ENCODE peak calls at places on chromosomes 12 and 14, in seven cellular contexts. D is OCI-LY7, H is NB4, W is breast epithelium, B is fibroblast of pulmonary artery, C is left ventricle myocardium inferior, Y is mammary epithelial cell. K is an unnamed sample.

GRCh38 chr12:113043240-113043639 is 13.3 kb upstream of the DTX1 start:
- DNase-seq in D (no peak), H (no peak), W (no peak), B (no peak), C (no peak), Y (no peak), K (no peak)

GRCh38 chr12:132308311-132309161 is 20.9 kb downstream of the GALNT9 start:
- DNase-seq in D (no peak), H (no peak), W (no peak), B (no peak), C (no peak), Y (no peak), K (no peak)

GRCh38 chr12:75658826-75659823 is 147.7 kb upstream of the KRR1 start:
- DNase-seq in D (no peak), H (peak), W (no peak), B (peak), C (no peak), Y (peak), K (no peak)

GRCh38 chr12:26767865-26768264 is 65.1 kb downstream of the ITPR2 start:
- DNase-seq in D (no peak), H (peak), W (no peak), B (no peak), C (no peak), Y (no peak), K (no peak)

GRCh38 chr14:34700622-34701130 is 13.7 kb downstream of the CFL2 start:
- DNase-seq in D (no peak), H (no peak), W (no peak), B (no peak), C (no peak), Y (no peak), K (no peak)

GRCh38 chr12:2053675-2054070 is 886 bp downstream of the CACNA1C start:
- DNase-seq in D (no peak), H (no peak), W (no peak), B (no peak), C (peak), Y (no peak), K (no peak)

GRCh38 chr14:95649230-95649629 is 37.0 kb upstream of the TCL1B start:
- DNase-seq in D (no peak), H (no peak), W (no peak), B (no peak), C (no peak), Y (no peak), K (no peak)

GRCh38 chr14:49945448-49946319 is 52.8 kb downstream of the ARF6 start:
- DNase-seq in D (no peak), H (no peak), W (no peak), B (no peak), C (no peak), Y (no peak), K (no peak)

GRCh38 chr12:74776378-74776777 is 238.7 kb downstream of the ATXN7L3B start:
- DNase-seq in D (no peak), H (no peak), W (no peak), B (no peak), C (no peak), Y (no peak), K (no peak)

GRCh38 chr12:14514154-14514842 is 53.4 kb downstream of the PLBD1 start:
- DNase-seq in D (peak), H (peak), W (no peak), B (peak), C (no peak), Y (peak), K (peak)

GRCh38 chr12:131675126-131676080 is 35.5 kb upstream of the SFSWAP start:
- DNase-seq in D (no peak), H (no peak), W (no peak), B (no peak), C (no peak), Y (no peak), K (no peak)

GRCh38 chr12:67705394-67706370 is 57.1 kb downstream of the DYRK2 start:
- DNase-seq in D (no peak), H (no peak), W (no peak), B (peak), C (no peak), Y (peak), K (no peak)

GRCh38 chr14:57519051-57519450 is 25.4 kb upstream of the CCDC198 start:
- DNase-seq in D (no peak), H (no peak), W (no peak), B (no peak), C (no peak), Y (no peak), K (no peak)

GRCh38 chr14:35341454-35342159 is 49.4 kb downstream of the PSMA6 start:
- DNase-seq in D (no peak), H (peak), W (peak), B (peak), C (peak), Y (peak), K (no peak)

GRCh38 chr12:48000878-48001321 is 3.4 kb downstream of the COL2A1 start:
- DNase-seq in D (no peak), H (peak), W (peak), B (peak), C (no peak), Y (peak), K (no peak)

GRCh38 chr12:73984552-73984951 is 553.1 kb upstream of the ATXN7L3B start:
- DNase-seq in D (no peak), H (no peak), W (no peak), B (no peak), C (no peak), Y (no peak), K (no peak)

GRCh38 chr14:73263606-73264005 is 26.3 kb downstream of the PAPLN start:
- DNase-seq in D (no peak), H (no peak), W (no peak), B (no peak), C (no peak), Y (no peak), K (no peak)

GRCh38 chr12:131795688-131796410 is 32.3 kb upstream of the MMP17 start:
- DNase-seq in D (no peak), H (no peak), W (no peak), B (no peak), C (no peak), Y (peak), K (no peak)

GRCh38 chr12:77578471-77579262 is 252.0 kb upstream of the NAV3 start:
- DNase-seq in D (no peak), H (no peak), W (no peak), B (no peak), C (no peak), Y (no peak), K (no peak)

GRCh38 chr12:57754411-57755193 is at the start of gene MARCHF9:
- DNase-seq in D (peak), H (peak), W (no peak), B (no peak), C (peak), Y (peak), K (peak)

GRCh38 chr14:58294201-58294600 is 4.2 kb upstream of the ARID4A start:
- DNase-seq in D (no peak), H (no peak), W (no peak), B (no peak), C (no peak), Y (no peak), K (no peak)

GRCh38 chr12:109563291-109564284 is 9.7 kb downstream of the MMAB start:
- DNase-seq in D (no peak), H (no peak), W (no peak), B (no peak), C (peak), Y (no peak), K (no peak)

GRCh38 chr12:62738105-62738504 is 196.8 kb downstream of the PPM1H start:
- DNase-seq in D (no peak), H (no peak), W (no peak), B (no peak), C (no peak), Y (peak), K (no peak)

GRCh38 chr12:53071591-53072551 is 7.3 kb downstream of the SPRYD3 start:
- DNase-seq in D (no peak), H (no peak), W (peak), B (peak), C (peak), Y (no peak), K (no peak)

GRCh38 chr12:82461393-82461792 is 103.1 kb downstream of the METTL25 start:
- DNase-seq in D (no peak), H (no peak), W (no peak), B (peak), C (no peak), Y (no peak), K (no peak)

GRCh38 chr14:26394114-26394855 is 203.5 kb downstream of the NOVA1 start:
- DNase-seq in D (no peak), H (no peak), W (no peak), B (peak), C (no peak), Y (no peak), K (no peak)

GRCh38 chr14:64061115-64061514 is 208.3 kb downstream of the SYNE2 start:
- DNase-seq in D (no peak), H (no peak), W (no peak), B (no peak), C (no peak), Y (no peak), K (no peak)

GRCh38 chr12:91404362-91404899 is 221.8 kb upstream of the DCN start:
- DNase-seq in D (no peak), H (no peak), W (no peak), B (no peak), C (no peak), Y (peak), K (no peak)

GRCh38 chr12:105561981-105562726 is 231.7 kb downstream of the C12orf75 start:
- DNase-seq in D (no peak), H (no peak), W (no peak), B (peak), C (peak), Y (peak), K (no peak)

GRCh38 chr14:78286210-78286609 is 116.0 kb downstream of the NRXN3 start:
- DNase-seq in D (no peak), H (no peak), W (no peak), B (no peak), C (no peak), Y (no peak), K (no peak)
- TF ChIP-seq CTCF in D (no peak), H (no peak), W (no peak), B (no peak), C (no peak), Y (no peak), K (no peak)

DNA sequence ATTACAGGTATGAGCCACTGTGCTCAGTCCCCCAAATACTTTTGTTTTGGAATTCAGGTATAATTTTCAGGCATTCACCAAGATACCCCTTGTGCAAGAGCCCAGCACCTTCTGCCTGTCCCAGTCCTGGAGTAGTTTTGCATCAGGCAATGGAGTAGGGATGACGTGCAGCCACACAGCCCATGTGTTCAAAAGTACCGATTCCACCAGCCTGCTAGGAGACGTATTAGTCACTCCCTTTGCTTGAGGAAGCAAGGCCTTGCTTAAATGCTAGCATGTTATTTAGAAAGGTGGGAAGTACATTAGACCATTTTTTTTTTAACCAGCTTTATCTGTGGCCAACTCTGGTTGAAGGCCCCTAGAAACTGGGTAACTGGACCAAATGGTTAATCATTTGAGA is 15.0 kb upstream of the GALNT16 start:
- DNase-seq in D (no peak), H (no peak), W (no peak), B (no peak), C (no peak), Y (no peak), K (no peak)
- H3K4me3 ChIP-seq in D (no peak), H (no peak), W (no peak), B (no peak), C (no peak), Y (no peak), K (no peak)

GRCh38 chr12:89960607-89961394 is 252.2 kb upstream of the ATP2B1 start:
- DNase-seq in D (no peak), H (no peak), W (no peak), B (peak), C (no peak), Y (peak), K (no peak)

GRCh38 chr12:89965993-89966392 is 257.4 kb upstream of the ATP2B1 start:
- DNase-seq in D (no peak), H (no peak), W (no peak), B (no peak), C (no peak), Y (no peak), K (no peak)

GRCh38 chr12:89959188-89959587 is 250.6 kb upstream of the ATP2B1 start:
- DNase-seq in D (no peak), H (no peak), W (no peak), B (no peak), C (no peak), Y (no peak), K (no peak)

GRCh38 chr12:89960011-89960507 is 251.4 kb upstream of the ATP2B1 start:
- DNase-seq in D (no peak), H (no peak), W (no peak), B (peak), C (no peak), Y (peak), K (peak)

GRCh38 chr12:89962648-89963047 is 254.0 kb upstream of the ATP2B1 start:
- DNase-seq in D (peak), H (peak), W (no peak), B (peak), C (no peak), Y (no peak), K (no peak)
- TF ChIP-seq CTCF in D (peak), H (no peak), W (no peak), B (peak), C (peak), Y (peak), K (peak)

GRCh38 chr12:13376627-13377373 is 180.3 kb downstream of the EMP1 start:
- DNase-seq in D (no peak), H (peak), W (no peak), B (no peak), C (no peak), Y (no peak), K (no peak)
- H3K4me3 ChIP-seq in D (no peak), H (no peak), W (no peak), B (no peak), C (no peak), Y (no peak), K (no peak)

DNA sequence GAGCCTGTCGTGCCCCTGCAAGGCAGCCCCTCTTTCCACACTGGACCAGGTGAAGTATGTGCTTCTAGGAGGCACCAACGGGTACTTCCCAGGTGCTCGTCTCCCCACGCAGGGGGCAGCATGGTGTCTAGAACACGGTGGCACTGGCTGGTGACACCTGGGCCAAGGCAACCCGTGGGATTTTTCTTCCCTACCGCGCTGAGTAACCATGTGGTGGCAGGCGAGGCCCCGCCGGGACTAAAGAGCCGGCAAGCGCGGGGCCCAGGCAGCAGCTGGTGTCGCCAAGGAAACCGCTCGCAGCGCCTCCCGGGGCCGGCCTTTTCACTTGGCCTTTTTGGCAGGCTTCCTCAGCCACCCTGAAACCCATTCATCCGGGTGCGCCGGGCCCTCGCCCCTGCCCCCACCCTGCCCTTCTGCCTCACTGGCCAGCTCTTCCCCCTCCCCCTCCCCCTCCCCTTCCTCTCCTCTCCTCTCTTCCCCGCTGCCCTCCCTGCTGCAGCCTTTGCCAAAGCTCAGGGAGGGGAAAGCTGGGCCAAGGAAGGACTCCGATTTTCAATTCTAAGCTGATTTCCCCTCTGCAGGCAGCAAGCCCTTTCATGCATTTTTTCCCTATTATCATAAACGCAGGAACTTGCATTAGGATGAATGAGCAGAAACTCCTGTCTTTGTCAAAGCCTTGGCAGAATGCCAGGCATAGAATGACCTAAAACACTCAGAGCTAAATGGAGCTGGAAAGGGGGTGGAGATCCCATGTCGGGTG is 81.2 kb downstream of the IRF2BPL start:
- DNase-seq in D (peak), H (peak), W (peak), B (peak), C (peak), Y (peak), K (no peak)
- TF ChIP-seq CTCF in D (peak), H (peak), W (peak), B (peak), C (peak), Y (peak), K (peak)

K was measured in GM12864.